ENCODE peak calls at places on chromosomes 6 and 20, in eight cellular contexts. One of them, this sample, is unnamed.

GRCh38 chr6:82843291-82843885 is 222.3 kb downstream of the UBE3D start:
- DNase-seq in T-helper 2 cell: no peak
- DNase-seq in iPS-NIHi11: no peak
- DNase-seq in posterior vena cava: no peak
- DNase-seq in NCI-H2081: no peak
- DNase-seq in progenitor cell of endocrine pancreas: no peak
- DNase-seq in neural progenitor cell: no peak
- DNase-seq in AG08395: no peak
- DNase-seq in this sample: no peak

GRCh38 chr6:82033631-82034211 is 213.8 kb downstream of the IBTK start:
- DNase-seq in progenitor cell of endocrine pancreas: no peak
- DNase-seq in neural progenitor cell: no peak
- DNase-seq in iPS-NIHi11: no peak
- DNase-seq in posterior vena cava: no peak
- DNase-seq in T-helper 2 cell: no peak
- DNase-seq in NCI-H2081: no peak
- DNase-seq in AG08395: no peak
- DNase-seq in this sample: no peak

GRCh38 chr6:31677955-31678354 is 2.9 kb downstream of the LY6G5C start:
- DNase-seq in NCI-H2081: no peak
- DNase-seq in neural progenitor cell: no peak
- DNase-seq in AG08395: no peak
- DNase-seq in T-helper 2 cell: no peak
- DNase-seq in progenitor cell of endocrine pancreas: no peak
- DNase-seq in iPS-NIHi11: no peak
- DNase-seq in posterior vena cava: no peak
- DNase-seq in this sample: no peak

GRCh38 chr6:1039746-1040145 is 272.2 kb upstream of the FOXQ1 start:
- DNase-seq in T-helper 2 cell: no peak
- DNase-seq in iPS-NIHi11: no peak
- DNase-seq in neural progenitor cell: no peak
- DNase-seq in posterior vena cava: no peak
- DNase-seq in NCI-H2081: no peak
- DNase-seq in AG08395: no peak
- DNase-seq in progenitor cell of endocrine pancreas: no peak
- DNase-seq in this sample: no peak

GRCh38 chr6:104589940-104590339 is 269.8 kb downstream of the HACE1 start:
- DNase-seq in progenitor cell of endocrine pancreas: no peak
- DNase-seq in NCI-H2081: no peak
- DNase-seq in posterior vena cava: no peak
- DNase-seq in iPS-NIHi11: no peak
- DNase-seq in AG08395: no peak
- DNase-seq in T-helper 2 cell: no peak
- DNase-seq in neural progenitor cell: no peak
- DNase-seq in this sample: no peak

GRCh38 chr6:72283571-72283970 is 338.3 kb upstream of the KCNQ5 start:
- DNase-seq in iPS-NIHi11: no peak
- DNase-seq in T-helper 2 cell: no peak
- DNase-seq in neural progenitor cell: no peak
- DNase-seq in progenitor cell of endocrine pancreas: no peak
- DNase-seq in posterior vena cava: no peak
- DNase-seq in AG08395: no peak
- DNase-seq in NCI-H2081: no peak
- DNase-seq in this sample: no peak

GRCh38 chr20:56995635-56996075 is 270.8 kb downstream of the BMP7 start:
- DNase-seq in neural progenitor cell: peak; percentile 73
- DNase-seq in progenitor cell of endocrine pancreas: peak; percentile 41
- DNase-seq in AG08395: no peak
- DNase-seq in T-helper 2 cell: no peak
- DNase-seq in NCI-H2081: no peak
- DNase-seq in iPS-NIHi11: peak; percentile 93
- DNase-seq in posterior vena cava: no peak
- DNase-seq in this sample: no peak

GRCh38 chr20:62805711-62806382 is 1.2 kb downstream of the OGFR start:
- DNase-seq in T-helper 2 cell: no peak
- DNase-seq in NCI-H2081: no peak
- DNase-seq in progenitor cell of endocrine pancreas: no peak
- DNase-seq in neural progenitor cell: peak; percentile 84
- DNase-seq in iPS-NIHi11: peak; percentile 44
- DNase-seq in AG08395: no peak
- DNase-seq in posterior vena cava: peak; percentile 90
- DNase-seq in this sample: no peak

This sample was measured in activated T-helper 1 cell treated with anti-CD3 and anti-CD28 coated beads, Interleukin-12 subunit alpha, Interleukin-12 subunit beta, Interleukin-2, Interleukin-4 antibody, amounts not matched to agents 30 ng/mL and 10 ng/mL and 1 ng/mL, durations not matched to agents 14 hours and 24 hours and 36 hours.